ENCODE peak calls at places on chromosome 22, in six cellular contexts. Z, M, O, S, L and E are unnamed samples.

GRCh38 chr22:17501679-17502285 is 61.5 kb upstream of the SLC25A18 start:
- DNase-seq in Z (peak; percentile 82), M (no peak), O (peak; percentile 62), S (no peak), L (peak; percentile 27), E (peak; percentile 79)

GRCh38 chr22:50041361-50042065 is 16.6 kb downstream of the TTLL8 start:
- DNase-seq in Z (no peak), M (peak; percentile 58), O (no peak), S (no peak), L (no peak), E (no peak)

GRCh38 chr22:41350087-41350486 is 31.7 kb upstream of the TEF start:
- DNase-seq in Z (peak; percentile 43), M (no peak), O (no peak), S (no peak), L (no peak), E (no peak)

GRCh38 chr22:25014896-25015755 is 62.6 kb downstream of the KIAA1671 start:
- DNase-seq in Z (no peak), M (no peak), O (no peak), S (no peak), L (no peak), E (no peak)

GRCh38 chr22:24443668-24444067 is 16.3 kb downstream of the ADORA2A start:
- DNase-seq in Z (no peak), M (no peak), O (no peak), S (no peak), L (no peak), E (no peak)

GRCh38 chr22:24506802-24507438 is 11.8 kb downstream of the UPB1 start:
- DNase-seq in Z (no peak), M (no peak), O (no peak), S (peak; percentile 88), L (no peak), E (no peak)

GRCh38 chr22:23565288-23565941 is 14.7 kb downstream of the IGLL1 start:
- DNase-seq in Z (no peak), M (peak; percentile 51), O (no peak), S (no peak), L (no peak), E (no peak)

GRCh38 chr22:24758164-24758799 is 16.2 kb downstream of the PIWIL3 start:
- DNase-seq in Z (peak; percentile 74), M (peak; percentile 67), O (peak; percentile 46), S (no peak), L (peak; percentile 37), E (peak; percentile 53)

GRCh38 chr22:30813936-30814335 is 119.3 kb downstream of the OSBP2 start:
- DNase-seq in Z (no peak), M (no peak), O (no peak), S (no peak), L (no peak), E (no peak)

GRCh38 chr22:41657709-41658108 is 31.0 kb downstream of the SNU13 start:
- DNase-seq in Z (no peak), M (no peak), O (no peak), S (no peak), L (no peak), E (no peak)

GRCh38 chr22:32880906-32881596 is 79.5 kb downstream of the TIMP3 start:
- DNase-seq in Z (peak; percentile 87), M (peak; percentile 80), O (no peak), S (no peak), L (peak; percentile 30), E (peak; percentile 67)

GRCh38 chr22:27752771-27753170 is 48.8 kb downstream of the MN1 start:
- DNase-seq in Z (peak; percentile 85), M (peak; percentile 81), O (no peak), S (peak; percentile 45), L (no peak), E (no peak)

GRCh38 chr22:35301370-35301874 is 1.7 kb downstream of the TOM1 start:
- DNase-seq in Z (peak; percentile 94), M (peak; percentile 80), O (no peak), S (peak; percentile 99), L (peak; percentile 70), E (no peak)

GRCh38 chr22:28772633-28773460 is at the start of gene CCDC117:
- DNase-seq in Z (peak; percentile 96), M (peak; percentile 97), O (peak; percentile 89), S (peak; percentile 79), L (peak; percentile 87), E (peak; percentile 96)

GRCh38 chr22:32407332-32407731 is 4.7 kb downstream of the RTCB start:
- DNase-seq in Z (no peak), M (no peak), O (no peak), S (no peak), L (no peak), E (no peak)

GRCh38 chr22:28148816-28149465 is 229.9 kb upstream of the PITPNB start:
- DNase-seq in Z (no peak), M (no peak), O (no peak), S (no peak), L (no peak), E (no peak)

GRCh38 chr22:23767303-23767672 is 484 bp downstream of the CHCHD10 start:
- DNase-seq in Z (no peak), M (no peak), O (no peak), S (no peak), L (no peak), E (no peak)

GRCh38 chr22:29480512-29481264 is 670 bp downstream of the NEFH start:
- DNase-seq in Z (peak; percentile 50), M (no peak), O (peak; percentile 46), S (peak; percentile 64), L (no peak), E (no peak)

GRCh38 chr22:49345896-49346295 is 481.8 kb downstream of the BRD1 start:
- DNase-seq in Z (no peak), M (no peak), O (no peak), S (no peak), L (no peak), E (no peak)

GRCh38 chr22:49586244-49586748 is 241.4 kb downstream of the BRD1 start:
- DNase-seq in Z (no peak), M (no peak), O (no peak), S (no peak), L (no peak), E (no peak)

GRCh38 chr22:29108137-29108536 is 35.3 kb downstream of the KREMEN1 start:
- DNase-seq in Z (peak; percentile 37), M (no peak), O (no peak), S (peak; percentile 52), L (no peak), E (no peak)

GRCh38 chr22:28112548-28113043 is 193.5 kb upstream of the PITPNB start:
- DNase-seq in Z (peak; percentile 78), M (peak; percentile 68), O (no peak), S (no peak), L (no peak), E (peak; percentile 11)

GRCh38 chr22:17777005-17777716 is 2.9 kb upstream of the BID start:
- DNase-seq in Z (no peak), M (peak; percentile 61), O (peak; percentile 78), S (no peak), L (no peak), E (peak; percentile 85)

GRCh38 chr22:23259916-23260644 is 79.8 kb downstream of the BCR start:
- DNase-seq in Z (no peak), M (no peak), O (no peak), S (no peak), L (no peak), E (no peak)

GRCh38 chr22:47757741-47758140 is 995.3 kb downstream of the TBC1D22A start:
- DNase-seq in Z (no peak), M (no peak), O (no peak), S (no peak), L (no peak), E (no peak)

GRCh38 chr22:24416095-24416494 is 11.3 kb upstream of the ADORA2A start:
- DNase-seq in Z (no peak), M (peak; percentile 57), O (no peak), S (no peak), L (no peak), E (no peak)

GRCh38 chr22:38881997-38882396 is 10.0 kb upstream of the CBX6 start:
- DNase-seq in Z (no peak), M (no peak), O (no peak), S (no peak), L (no peak), E (no peak)

GRCh38 chr22:38879961-38880360 is 7.9 kb upstream of the CBX6 start:
- DNase-seq in Z (no peak), M (no peak), O (no peak), S (no peak), L (no peak), E (no peak)

GRCh38 chr22:38882480-38882879 is 10.5 kb upstream of the CBX6 start:
- DNase-seq in Z (peak; percentile 67), M (no peak), O (no peak), S (peak; percentile 74), L (no peak), E (no peak)

GRCh38 chr22:38882972-38883622 is 11.1 kb upstream of the CBX6 start:
- DNase-seq in Z (no peak), M (no peak), O (no peak), S (no peak), L (no peak), E (no peak)

GRCh38 chr22:38881464-38881871 is 9.5 kb upstream of the CBX6 start:
- DNase-seq in Z (peak; percentile 96), M (peak; percentile 90), O (no peak), S (no peak), L (peak; percentile 56), E (no peak)
- H3K4me3 ChIP-seq in Z (peak overlapping the region; percentile 28), M (peak overlapping the region; percentile 0), O (no peak overlapping the region), S (no peak overlapping the region), L (peak overlapping the region; percentile 13), E (no peak overlapping the region)

DNA sequence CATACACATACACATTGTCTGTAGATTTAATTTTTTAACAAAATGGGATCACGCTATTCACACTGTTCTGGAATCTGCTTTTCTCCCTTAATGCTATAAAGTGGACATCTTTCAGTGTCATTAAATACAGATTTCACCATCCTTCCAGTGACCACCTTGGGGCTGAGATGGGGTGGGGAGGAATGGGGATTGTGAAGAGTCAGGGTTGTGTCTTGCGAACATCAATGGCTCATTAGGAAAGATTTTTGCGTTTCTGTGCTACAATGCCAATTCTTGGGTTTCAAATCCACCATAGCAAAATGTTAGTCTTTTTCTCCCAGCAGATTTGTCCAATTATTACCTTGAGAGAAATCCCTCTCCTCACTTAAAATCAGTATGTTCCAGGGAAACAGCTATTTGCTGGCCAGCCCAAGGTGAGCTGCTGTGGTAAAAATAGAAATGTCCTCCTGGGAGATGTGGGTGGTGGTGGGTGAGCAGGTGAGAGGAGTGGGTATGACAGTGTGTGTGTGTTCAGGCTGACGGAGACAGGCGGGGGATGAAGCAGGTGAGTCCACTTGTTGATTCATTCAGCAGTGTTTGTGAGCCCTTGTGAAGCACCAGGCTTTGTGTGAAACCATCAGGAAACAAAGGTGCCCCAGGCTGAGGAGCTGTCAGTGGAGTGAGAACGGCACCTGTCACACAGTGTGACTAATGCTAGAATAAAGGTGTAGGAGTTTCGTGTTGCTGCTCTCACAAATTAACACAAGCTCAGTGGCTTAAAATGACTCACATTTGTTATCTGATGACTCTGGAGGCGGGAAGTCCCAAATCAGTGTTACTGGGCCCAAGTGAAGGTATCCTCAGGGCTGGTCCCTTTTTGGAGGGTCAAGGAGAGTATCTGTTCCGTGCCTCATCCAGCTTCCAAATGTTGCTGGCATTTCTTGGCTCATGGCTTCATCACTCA is 1.7 kb upstream of the CBX6 start:
- DNase-seq in Z (no peak), M (peak; percentile 53), O (peak; percentile 28), S (peak; percentile 99), L (no peak), E (no peak)
- H3K4me3 ChIP-seq in Z (peak overlapping the region; percentile 74), M (peak overlapping the region; percentile 58), O (peak overlapping the region; percentile 71), S (peak overlapping the region; percentile 83), L (no peak overlapping the region), E (no peak overlapping the region)

GRCh38 chr22:43342347-43343261 is 568 bp downstream of the SCUBE1 start:
- DNase-seq in Z (no peak), M (no peak), O (no peak), S (no peak), L (no peak), E (no peak)
- H3K4me3 ChIP-seq in Z (no peak overlapping the region), M (peak overlapping the region; percentile 10), O (no peak overlapping the region), S (no peak overlapping the region), L (no peak overlapping the region), E (no peak overlapping the region)

GRCh38 chr22:20965104-20965887 is 1.8 kb upstream of the AIFM3 start:
- DNase-seq in Z (no peak), M (no peak), O (no peak), S (no peak), L (no peak), E (no peak)
- H3K4me3 ChIP-seq in Z (peak overlapping the region; percentile 33), M (peak overlapping the region; percentile 46), O (no peak overlapping the region), S (no peak overlapping the region), L (peak overlapping the region; percentile 37), E (no peak overlapping the region)